ENCODE peak calls at places on chromosomes 4 and X, in nine cellular contexts. Y is activated B cell treated with CpG ODN at 0.5 μM for 24 hours, S is tibial artery, X is glutamatergic neuron, L is lung, Q is fibroblast of lung, O is fibroblast of pulmonary artery, D is tibial nerve, P is lower lobe of right lung. W is an unnamed sample.

GRCh38 chrX:9765737-9766098 is at the start of gene GPR143:
- DNase-seq in Y (no peak), S (no peak), X (no peak), L (no peak), Q (no peak), O (no peak), D (no peak), P (no peak), W (no peak)

GRCh38 chr4:152682143-152682542 is 2.3 kb upstream of the TMEM154 start:
- DNase-seq in Y (no peak), S (no peak), X (no peak), L (no peak), Q (no peak), O (no peak), D (no peak), P (no peak), W (no peak)

GRCh38 chr4:173189117-173189693 is 20.6 kb downstream of the GALNT7 start:
- DNase-seq in Y (no peak), S (no peak), X (no peak), L (no peak), Q (peak; percentile 55), O (peak; percentile 39), D (no peak), P (no peak), W (no peak)

GRCh38 chr4:65018313-65018712 is 609.1 kb upstream of the TECRL start:
- DNase-seq in Y (no peak), S (no peak), X (no peak), L (no peak), Q (no peak), O (no peak), D (no peak), P (no peak), W (no peak)

GRCh38 chr4:142777045-142777743 is 68.9 kb downstream of the INPP4B start:
- DNase-seq in Y (no peak), S (no peak), X (no peak), L (no peak), Q (no peak), O (no peak), D (no peak), P (no peak), W (no peak)

GRCh38 chrX:119682019-119682989 is 10.7 kb downstream of the SEPTIN6 start:
- DNase-seq in Y (no peak), S (no peak), X (no peak), L (no peak), Q (no peak), O (no peak), D (no peak), P (no peak), W (no peak)

GRCh38 chr4:76987153-76987562 is 37.6 kb downstream of the SEPTIN11 start:
- DNase-seq in Y (no peak), S (peak; percentile 51), X (no peak), L (no peak), Q (peak; percentile 99), O (peak; percentile 95), D (no peak), P (no peak), W (no peak)

GRCh38 chrX:71227370-71228062 is 4.5 kb downstream of the GJB1 start:
- DNase-seq in Y (no peak), S (no peak), X (no peak), L (no peak), Q (no peak), O (no peak), D (no peak), P (no peak), W (no peak)

GRCh38 chr4:87657525-87657924 is 7.4 kb downstream of the DMP1 start:
- DNase-seq in Y (no peak), S (no peak), X (no peak), L (no peak), Q (peak; percentile 61), O (peak; percentile 66), D (no peak), P (no peak), W (no peak)

GRCh38 chr4:76213415-76214268 is at the start of gene SCARB2:
- DNase-seq in Y (peak; percentile 83), S (peak; percentile 84), X (peak; percentile 92), L (peak; percentile 84), Q (peak; percentile 85), O (peak; percentile 85), D (peak; percentile 76), P (peak; percentile 93), W (peak; percentile 69)

GRCh38 chrX:153411255-153411987 is at the start of gene ZFP92:
- DNase-seq in Y (peak; percentile 43), S (no peak), X (no peak), L (no peak), Q (no peak), O (no peak), D (no peak), P (peak; percentile 62), W (no peak)

GRCh38 chr4:183738081-183738673 is 79.1 kb downstream of the TRAPPC11 start:
- DNase-seq in Y (no peak), S (no peak), X (no peak), L (no peak), Q (no peak), O (peak; percentile 83), D (no peak), P (no peak), W (no peak)

GRCh38 chrX:88424071-88424470 is 323.0 kb upstream of the CPXCR1 start:
- DNase-seq in Y (no peak), S (no peak), X (no peak), L (no peak), Q (no peak), O (no peak), D (no peak), P (no peak), W (no peak)

GRCh38 chr4:54001558-54002365 is 62.6 kb downstream of the CHIC2 start:
- DNase-seq in Y (no peak), S (no peak), X (no peak), L (no peak), Q (no peak), O (no peak), D (no peak), P (no peak), W (no peak)

GRCh38 chr4:6162885-6163284 is 37.5 kb downstream of the JAKMIP1 start:
- DNase-seq in Y (no peak), S (no peak), X (no peak), L (no peak), Q (no peak), O (no peak), D (no peak), P (no peak), W (no peak)

GRCh38 chrX:111100191-111100590 is 4.2 kb downstream of the PAK3 start:
- DNase-seq in Y (no peak), S (no peak), X (peak; percentile 29), L (no peak), Q (peak; percentile 23), O (peak; percentile 34), D (no peak), P (no peak), W (peak; percentile 24)

GRCh38 chr4:42357325-42357724 is 40.0 kb upstream of the SHISA3 start:
- DNase-seq in Y (no peak), S (no peak), X (no peak), L (no peak), Q (no peak), O (no peak), D (no peak), P (no peak), W (no peak)

GRCh38 chr4:72505314-72505744 is 63.7 kb downstream of the ADAMTS3 start:
- DNase-seq in Y (no peak), S (peak; percentile 16), X (peak; percentile 40), L (no peak), Q (peak; percentile 73), O (peak; percentile 79), D (no peak), P (no peak), W (no peak)

GRCh38 chrX:47366051-47366722 is 4.2 kb upstream of the ZNF157 start:
- DNase-seq in Y (peak; percentile 50), S (peak; percentile 44), X (peak; percentile 66), L (peak; percentile 54), Q (peak; percentile 75), O (peak; percentile 78), D (no peak), P (peak; percentile 66), W (peak; percentile 45)

GRCh38 chrX:40735318-40736169 is at the start of gene MED14:
- DNase-seq in Y (peak; percentile 77), S (peak; percentile 76), X (peak; percentile 86), L (peak; percentile 86), Q (peak; percentile 78), O (peak; percentile 87), D (peak; percentile 71), P (peak; percentile 89), W (peak; percentile 69)
- TF ChIP-seq CTCF in Y (no peak), S (peak; percentile 50), X (peak; percentile 67), L (peak; percentile 34), Q (peak; percentile 34), O (peak; percentile 37), D (peak; percentile 66), P (peak; percentile 22), W (peak; percentile 54)

DNA sequence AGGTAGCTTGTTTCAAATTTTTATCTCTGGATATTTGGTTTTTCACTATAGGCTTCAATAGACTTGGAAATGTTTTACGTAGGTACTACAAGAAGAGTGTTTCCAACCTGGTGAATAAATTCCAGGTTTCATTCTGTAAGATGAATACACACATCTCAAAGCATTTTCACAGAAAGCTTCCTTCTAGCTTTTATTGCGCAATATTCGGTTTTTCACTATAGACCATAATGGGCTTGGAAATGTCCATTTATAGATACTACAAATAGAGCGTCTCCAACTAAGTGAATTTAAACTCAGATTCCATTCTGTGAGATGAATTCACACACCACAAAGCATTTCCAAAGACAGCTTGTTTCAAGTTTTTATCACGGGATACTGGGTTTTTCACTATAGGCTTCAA is 857.7 kb upstream of the HS3ST1 start:
- DNase-seq in Y (no peak), S (no peak), X (no peak), L (no peak), Q (no peak), O (no peak), D (no peak), P (no peak), W (no peak)
- TF ChIP-seq CTCF in Y (no peak), S (no peak), X (no peak), L (no peak), Q (no peak), O (no peak), D (no peak), P (no peak), W (no peak)

GRCh38 chr4:188812644-188813043 is 673.4 kb downstream of the TRIML1 start:
- DNase-seq in Y (no peak), S (no peak), X (no peak), L (no peak), Q (no peak), O (no peak), D (no peak), P (no peak), W (no peak)

GRCh38 chr4:188811116-188811515 is 671.9 kb downstream of the TRIML1 start:
- DNase-seq in Y (no peak), S (no peak), X (no peak), L (no peak), Q (no peak), O (no peak), D (no peak), P (no peak), W (no peak)
- TF ChIP-seq CTCF in Y (no peak), S (no peak), X (no peak), L (no peak), Q (no peak), O (no peak), D (no peak), P (no peak), W (no peak)

DNA sequence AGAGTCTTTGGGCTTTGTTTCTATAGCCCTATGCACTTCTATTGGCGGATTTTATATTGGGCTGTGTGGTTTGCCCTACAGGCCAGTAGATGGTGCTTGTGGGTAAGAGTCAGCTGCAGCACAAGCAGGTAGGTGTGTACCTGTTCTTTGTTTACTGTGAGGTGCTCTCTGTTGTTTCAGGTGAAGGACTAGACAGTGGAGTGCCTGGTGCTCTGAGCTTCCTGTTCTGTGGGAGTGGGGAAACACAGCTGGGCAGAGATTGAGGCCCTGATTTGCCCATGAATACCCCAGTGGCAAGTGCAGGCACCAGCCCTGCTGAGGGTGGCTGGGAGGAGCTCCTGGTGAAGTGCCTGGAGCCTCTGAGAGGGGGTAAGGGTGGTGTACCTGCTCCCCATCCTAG is 26.3 kb upstream of the UCP1 start:
- DNase-seq in Y (no peak), S (no peak), X (no peak), L (no peak), Q (peak; percentile 8), O (peak; percentile 23), D (no peak), P (no peak), W (no peak)
- TF ChIP-seq CTCF in Y (no peak), S (no peak), X (no peak), L (no peak), Q (peak; percentile 45), O (peak; percentile 62), D (no peak), P (peak; percentile 50), W (peak; percentile 59)

W was measured in progenitor cell of endocrine pancreas.